ENCODE peak calls at places on chromosome 20, in five cellular contexts. Q is NCI-H460, D is GM18507, S is H54, U is chondrocyte. B is an unnamed sample.

GRCh38 chr20:6845141-6845540 is 77.7 kb downstream of the BMP2 start:
- DNase-seq in S (no peak), U (no peak), Q (no peak), D (no peak), B (no peak)

GRCh38 chr20:61436268-61436667 is 184.2 kb downstream of the CDH4 start:
- DNase-seq in S (peak), D (no peak), U (no peak), Q (no peak), B (no peak)

GRCh38 chr20:40657526-40657925 is 31.5 kb downstream of the MAFB start:
- DNase-seq in Q (no peak), U (no peak), D (no peak), S (no peak), B (no peak)

GRCh38 chr20:30594112-30594511 is 663.4 kb upstream of the DEFB115 start:
- DNase-seq in Q (no peak), D (no peak), U (no peak), S (no peak), B (no peak)

GRCh38 chr20:38320221-38320620 is 16.3 kb downstream of the BPI start:
- DNase-seq in D (no peak), U (no peak), S (no peak), Q (no peak), B (no peak)

GRCh38 chr20:9912858-9913434 is 74.1 kb upstream of the PAK5 start:
- DNase-seq in U (no peak), S (peak), Q (peak), D (no peak), B (no peak)

GRCh38 chr20:25378884-25379733 is 11.5 kb downstream of the ABHD12 start:
- DNase-seq in U (no peak), Q (no peak), S (no peak), D (no peak), B (no peak)

GRCh38 chr20:53959849-53960585 is 110.4 kb downstream of the BCAS1 start:
- DNase-seq in D (no peak), U (no peak), Q (no peak), S (no peak), B (no peak)

GRCh38 chr20:4435210-4435609 is 286.5 kb upstream of the PRND start:
- DNase-seq in D (no peak), S (no peak), Q (no peak), U (no peak), B (no peak)

GRCh38 chr20:409697-410559 is 1.8 kb downstream of the RBCK1 start:
- DNase-seq in Q (no peak), D (no peak), U (peak), S (no peak), B (no peak)

GRCh38 chr20:2804041-2804828 is 3.8 kb upstream of the CPXM1 start:
- DNase-seq in U (no peak), D (no peak), Q (no peak), S (no peak), B (no peak)

GRCh38 chr20:5686381-5687105 is 63.7 kb upstream of the SHLD1 start:
- DNase-seq in S (no peak), Q (no peak), U (no peak), D (no peak), B (no peak)

GRCh38 chr20:52972965-52973819 is 1.0 kb downstream of the TSHZ2 start:
- DNase-seq in U (no peak), D (no peak), Q (no peak), S (no peak), B (no peak)

GRCh38 chr20:57809661-57810172 is 99.9 kb upstream of the PMEPA1 start:
- DNase-seq in U (peak), S (no peak), Q (no peak), D (no peak), B (no peak)

GRCh38 chr20:37727247-37727956 is 33.6 kb downstream of the CTNNBL1 start:
- DNase-seq in U (no peak), D (no peak), S (no peak), Q (no peak), B (no peak)

GRCh38 chr20:60219984-60220540 is 261.8 kb downstream of the CDH26 start:
- DNase-seq in Q (no peak), U (no peak), D (no peak), S (no peak), B (no peak)